ENCODE peak calls at places on chromosomes 3 and 15, in eight cellular contexts. Q is NCI-H524, I is fibroblast of lung, A is fibroblast of mammary gland, U is prostate gland, T is ELF-1, O is cardiac muscle cell, C is nucleus accumbens. P is an unnamed sample.

GRCh38 chr15:90143176-90143655 is 40.9 kb upstream of the IDH2 start:
- DNase-seq in Q (peak; percentile 93), I (peak; percentile 66), A (no peak), U (peak; percentile 79), T (peak; percentile 98), O (peak; percentile 87), C (peak; percentile 24), P (peak; percentile 70)

GRCh38 chr3:113948015-113948917 is 453 bp downstream of the ZDHHC23 start:
- DNase-seq in Q (peak; percentile 68), I (no peak), A (no peak), U (peak; percentile 21), T (peak; percentile 60), O (peak; percentile 57), C (no peak), P (no peak)

GRCh38 chr3:132183811-132184210 is 133.4 kb upstream of the ACP3 start:
- DNase-seq in Q (peak; percentile 33), I (no peak), A (no peak), U (no peak), T (no peak), O (no peak), C (no peak), P (no peak)

GRCh38 chr15:52486003-52486996 is 42.4 kb downstream of the MYO5A start:
- DNase-seq in Q (no peak), I (no peak), A (no peak), U (no peak), T (peak; percentile 34), O (peak; percentile 30), C (peak; percentile 37), P (no peak)

GRCh38 chr3:46089237-46090011 is 62.1 kb upstream of the XCR1 start:
- DNase-seq in Q (no peak), I (peak; percentile 94), A (peak; percentile 99), U (no peak), T (no peak), O (no peak), C (peak; percentile 23), P (no peak)

GRCh38 chr15:40702077-40702476 is 7.1 kb downstream of the RAD51 start:
- DNase-seq in Q (peak; percentile 28), I (peak; percentile 37), A (peak; percentile 16), U (no peak), T (no peak), O (no peak), C (no peak), P (no peak)

GRCh38 chr3:139534444-139534812 is 5.1 kb downstream of the RBP1 start:
- DNase-seq in Q (peak; percentile 95), I (peak; percentile 94), A (peak; percentile 88), U (peak; percentile 50), T (no peak), O (no peak), C (no peak), P (no peak)

GRCh38 chr3:45915518-45916231 is 27.6 kb upstream of the CXCR6 start:
- DNase-seq in Q (peak; percentile 83), I (peak; percentile 66), A (peak; percentile 94), U (no peak), T (peak; percentile 41), O (no peak), C (no peak), P (peak; percentile 68)

GRCh38 chr15:55789066-55789660 is 46.2 kb upstream of the PRTG start:
- DNase-seq in Q (no peak), I (no peak), A (peak; percentile 16), U (no peak), T (peak; percentile 65), O (no peak), C (no peak), P (peak; percentile 18)

GRCh38 chr15:71115567-71116351 is 488 bp downstream of the THSD4 start:
- DNase-seq in Q (peak; percentile 45), I (peak; percentile 59), A (peak; percentile 50), U (peak; percentile 69), T (peak; percentile 73), O (peak; percentile 50), C (no peak), P (no peak)

GRCh38 chr3:102053375-102053989 is 204.2 kb downstream of the NFKBIZ start:
- DNase-seq in Q (no peak), I (peak; percentile 37), A (peak; percentile 71), U (no peak), T (no peak), O (no peak), C (no peak), P (no peak)

GRCh38 chr3:126389112-126389791 is 5.5 kb upstream of the CFAP100 start:
- DNase-seq in Q (peak; percentile 83), I (peak; percentile 90), A (peak; percentile 88), U (peak; percentile 92), T (peak; percentile 96), O (peak; percentile 92), C (peak; percentile 89), P (peak; percentile 14)

GRCh38 chr3:54243262-54243931 is 121.0 kb downstream of the CACNA2D3 start:
- DNase-seq in Q (no peak), I (peak; percentile 33), A (no peak), U (no peak), T (no peak), O (no peak), C (no peak), P (no peak)

GRCh38 chr3:177467268-177467985 is 270.1 kb upstream of the TBL1XR1 start:
- DNase-seq in Q (no peak), I (no peak), A (no peak), U (no peak), T (no peak), O (no peak), C (no peak), P (no peak)

GRCh38 chr3:156518726-156519125 is 36.2 kb downstream of the SSR3 start:
- DNase-seq in Q (peak; percentile 61), I (no peak), A (peak; percentile 80), U (no peak), T (no peak), O (no peak), C (no peak), P (no peak)

GRCh38 chr3:156471431-156471830 is 83.5 kb downstream of the SSR3 start:
- DNase-seq in Q (no peak), I (no peak), A (no peak), U (no peak), T (no peak), O (peak; percentile 21), C (no peak), P (no peak)

GRCh38 chr15:62927196-62927595 is 115.4 kb upstream of the TPM1 start:
- DNase-seq in Q (no peak), I (no peak), A (no peak), U (no peak), T (no peak), O (no peak), C (no peak), P (no peak)

GRCh38 chr3:50606596-50606995 is 5.0 kb downstream of the CISH start:
- DNase-seq in Q (no peak), I (no peak), A (no peak), U (no peak), T (no peak), O (no peak), C (no peak), P (no peak)

GRCh38 chr3:171967137-171967783 is 72.1 kb upstream of the FNDC3B start:
- DNase-seq in Q (no peak), I (peak; percentile 93), A (peak; percentile 93), U (no peak), T (no peak), O (no peak), C (no peak), P (no peak)

GRCh38 chr15:40310001-40310959 is 2.5 kb upstream of the PLCB2 start:
- DNase-seq in Q (peak; percentile 66), I (peak; percentile 42), A (peak; percentile 30), U (peak; percentile 22), T (peak; percentile 78), O (peak; percentile 82), C (no peak), P (peak; percentile 48)

P was measured in activated T-helper 2 cell treated with anti-CD3 and anti-CD28 coated beads, Interferon-gamma antibody, Interleukin-2, Interleukin-4, amounts not matched to agents 10 μg/mL and 5 μg/mL and 100 μg/mL, durations not matched to agents 14 hours and 24 hours and 36 hours.